ENCODE peak calls at places on chromosomes 5 and 9, in six cellular contexts. U, Q, T, H, K and N are unnamed samples.

GRCh38 chr9:33798545-33798944 is 3.2 kb downstream of the PRSS3 start:
- DNase-seq in Q (no peak), K (no peak), U (no peak), H (no peak), T (no peak), N (no peak)

GRCh38 chr9:96169488-96169887 is 132.5 kb downstream of the HSD17B3 start:
- DNase-seq in U (no peak), H (peak; percentile 70), Q (peak; percentile 21), T (no peak), K (no peak), N (no peak)

GRCh38 chr9:70389642-70390266 is 24.7 kb downstream of the KLF9 start:
- DNase-seq in K (no peak), U (no peak), T (peak; percentile 67), H (no peak), Q (no peak), N (peak; percentile 53)

GRCh38 chr9:108854641-108855528 is 901 bp downstream of the ACTL7B start:
- DNase-seq in U (no peak), H (no peak), T (no peak), Q (no peak), K (no peak), N (no peak)

GRCh38 chr5:144504929-144505578 is 334.4 kb downstream of the KCTD16 start:
- DNase-seq in Q (no peak), U (no peak), K (no peak), T (no peak), H (no peak), N (peak; percentile 64)

GRCh38 chr9:128505414-128505765 is 871 bp downstream of the GLE1 start:
- DNase-seq in K (no peak), Q (no peak), H (no peak), U (no peak), T (peak; percentile 31), N (no peak)

GRCh38 chr5:139711852-139712171 is 63.7 kb downstream of the CXXC5 start:
- DNase-seq in Q (no peak), K (peak; percentile 80), U (no peak), H (peak; percentile 81), T (no peak), N (no peak)

GRCh38 chr5:39526914-39527477 is 102.2 kb upstream of the DAB2 start:
- DNase-seq in Q (no peak), T (peak; percentile 75), K (no peak), H (no peak), U (no peak), N (no peak)

GRCh38 chr5:74382864-74383618 is 257.5 kb downstream of the ENC1 start:
- DNase-seq in T (peak; percentile 83), K (no peak), U (peak; percentile 74), Q (no peak), H (no peak), N (peak; percentile 82)

GRCh38 chr9:89596937-89597555 is 7.8 kb upstream of the GADD45G start:
- DNase-seq in U (no peak), Q (no peak), H (no peak), T (no peak), K (no peak), N (no peak)

GRCh38 chr9:36793277-36793676 is 220.6 kb downstream of the MELK start:
- DNase-seq in U (no peak), Q (no peak), T (no peak), H (no peak), K (no peak), N (no peak)

GRCh38 chr5:123476696-123477095 is 35.3 kb upstream of the CSNK1G3 start:
- DNase-seq in Q (no peak), H (no peak), U (no peak), T (peak; percentile 59), K (no peak), N (no peak)

GRCh38 chr9:73153793-73154227 is 2.1 kb downstream of the ANXA1 start:
- DNase-seq in U (no peak), K (no peak), T (no peak), H (no peak), Q (no peak), N (peak; percentile 75)

GRCh38 chr5:14834584-14835540 is 36.7 kb downstream of the ANKH start:
- DNase-seq in Q (no peak), H (no peak), U (no peak), T (no peak), K (no peak), N (no peak)

GRCh38 chr9:114401344-114401743 is 13.6 kb upstream of the AKNA start:
- DNase-seq in Q (no peak), T (no peak), K (no peak), H (no peak), U (no peak), N (no peak)

GRCh38 chr5:172731286-172732073 is 39.5 kb downstream of the DUSP1 start:
- DNase-seq in T (no peak), U (no peak), Q (peak; percentile 57), K (peak; percentile 86), H (no peak), N (peak; percentile 90)

GRCh38 chr9:134204991-134205578 is 40.7 kb upstream of the RNU6ATAC start:
- DNase-seq in H (peak; percentile 36), Q (no peak), U (peak; percentile 19), K (no peak), T (peak; percentile 31), N (no peak)

GRCh38 chr9:126461608-126462007 is 135.0 kb downstream of the MVB12B start:
- DNase-seq in H (peak; percentile 55), T (no peak), Q (no peak), U (no peak), K (peak; percentile 61), N (no peak)

GRCh38 chr9:70352802-70353201 is 61.7 kb downstream of the KLF9 start:
- DNase-seq in H (no peak), T (peak; percentile 45), Q (no peak), U (no peak), K (no peak), N (no peak)

GRCh38 chr9:1320667-1321195 is 270.6 kb downstream of the DMRT2 start:
- DNase-seq in H (no peak), K (no peak), Q (no peak), U (no peak), T (no peak), N (no peak)

GRCh38 chr5:168155585-168155984 is 135.9 kb upstream of the WWC1 start:
- DNase-seq in U (no peak), Q (no peak), K (no peak), H (no peak), T (no peak), N (no peak)

GRCh38 chr5:122401991-122402710 is 90.1 kb downstream of the SNCAIP start:
- DNase-seq in U (no peak), Q (no peak), T (no peak), H (no peak), K (no peak), N (peak; percentile 61)

GRCh38 chr5:133240425-133241091 is 188.7 kb downstream of the HSPA4 start:
- DNase-seq in K (no peak), H (peak; percentile 40), Q (peak; percentile 89), T (peak; percentile 97), U (peak; percentile 51), N (peak; percentile 96)

GRCh38 chr5:77892061-77893010 is 116.2 kb upstream of the TBCA start:
- DNase-seq in H (no peak), Q (no peak), T (no peak), U (no peak), K (no peak), N (no peak)

GRCh38 chr5:44506561-44506960 is 117.3 kb upstream of the FGF10 start:
- DNase-seq in U (no peak), T (no peak), K (no peak), Q (no peak), H (no peak), N (no peak)

GRCh38 chr9:95003694-95004451 is 277.4 kb downstream of the AOPEP start:
- DNase-seq in Q (no peak), T (peak; percentile 60), U (peak; percentile 58), H (no peak), K (peak; percentile 83), N (peak; percentile 61)

GRCh38 chr5:50947892-50948683 is 281.7 kb downstream of the PARP8 start:
- DNase-seq in Q (no peak), U (no peak), K (no peak), T (no peak), H (no peak), N (no peak)

GRCh38 chr9:2336055-2336454 is 285.5 kb upstream of the VLDLR start:
- DNase-seq in Q (no peak), T (peak; percentile 45), K (no peak), H (no peak), U (no peak), N (peak; percentile 21)
- TF ChIP-seq CTCF in Q (peak; percentile 11), T (peak; percentile 46), K (no peak), H (no peak), U (no peak), N (peak; percentile 8)

GRCh38 chr9:130446111-130446861 is 1.5 kb downstream of the ASS1 start:
- DNase-seq in U (peak; percentile 97), K (no peak), Q (no peak), T (peak; percentile 97), H (no peak), N (peak; percentile 75)
- H3K4me3 ChIP-seq in U (peak overlapping the region; percentile 46), K (peak overlapping the region; percentile 59), Q (no peak overlapping the region), T (peak overlapping the region; percentile 71), H (peak overlapping the region; percentile 53), N (peak overlapping the region; percentile 55)

GRCh38 chr9:112489039-112489546 is 2.5 kb downstream of the KIAA1958 start:
- DNase-seq in H (no peak), U (no peak), T (no peak), Q (no peak), K (no peak), N (no peak)

GRCh38 chr9:112487008-112487798 is 576 bp downstream of the KIAA1958 start:
- DNase-seq in U (peak; percentile 52), K (peak; percentile 92), Q (no peak), T (peak; percentile 39), H (peak; percentile 93), N (peak; percentile 61)

GRCh38 chr9:112486221-112487007 is at the start of gene KIAA1958:
- DNase-seq in K (peak; percentile 96), U (peak; percentile 74), Q (peak; percentile 50), T (peak; percentile 64), H (peak; percentile 97), N (peak; percentile 81)

GRCh38 chr9:112489876-112490661 is 3.4 kb downstream of the KIAA1958 start:
- DNase-seq in T (no peak), U (no peak), K (no peak), H (no peak), Q (no peak), N (no peak)

GRCh38 chr9:112487799-112488345 is 1.2 kb downstream of the KIAA1958 start:
- DNase-seq in U (no peak), Q (no peak), H (no peak), T (no peak), K (no peak), N (peak; percentile 22)
- TF ChIP-seq CTCF in U (no peak), Q (no peak), H (no peak), T (no peak), K (no peak), N (no peak)

GRCh38 chr5:127293373-127293772 is 2.8 kb downstream of the MEGF10 start:
- DNase-seq in K (no peak), U (no peak), Q (no peak), H (no peak), T (no peak), N (no peak)

GRCh38 chr5:127292030-127292735 is 1.6 kb downstream of the MEGF10 start:
- DNase-seq in U (no peak), Q (no peak), T (no peak), H (no peak), K (no peak), N (no peak)

GRCh38 chr5:127288676-127289075 is 1.9 kb upstream of the MEGF10 start:
- DNase-seq in U (no peak), H (no peak), K (no peak), T (no peak), Q (no peak), N (no peak)

GRCh38 chr5:127290946-127291763 is 559 bp downstream of the MEGF10 start:
- DNase-seq in Q (no peak), U (no peak), K (peak; percentile 59), H (no peak), T (no peak), N (no peak)

GRCh38 chr5:127290019-127290945 is at the start of gene MEGF10:
- DNase-seq in K (peak; percentile 73), Q (no peak), H (no peak), T (peak; percentile 42), U (peak; percentile 32), N (peak; percentile 33)
- H3K4me3 ChIP-seq in K (no peak within 1 kb of the TSS), Q (peak within 1 kb of the TSS; percentile 55), H (peak within 1 kb of the TSS; percentile 26), T (peak within 1 kb of the TSS; percentile 42), U (peak within 1 kb of the TSS; percentile 27), N (no peak within 1 kb of the TSS)